ENCODE peak calls at places on chromosomes 1 and 21, in ten cellular contexts. R, O, E, J, T, Q, Y, P, S and X are unnamed samples.

GRCh38 chr1:19033516-19033840 is 77.0 kb upstream of the IFFO2 start:
- DNase-seq in E (no peak), Y (no peak), S (no peak), O (no peak), J (no peak), R (no peak), T (no peak), P (no peak), Q (no peak), X (peak)

GRCh38 chr1:55506686-55507577 is 291.8 kb upstream of the USP24 start:
- DNase-seq in E (no peak), J (no peak), P (no peak), R (no peak), Q (no peak), T (no peak), Y (no peak), S (no peak), O (no peak), X (peak)

GRCh38 chr21:46126321-46127238 is 28.7 kb downstream of the COL6A2 start:
- DNase-seq in O (peak), Y (peak), E (no peak), R (no peak), P (no peak), Q (peak), J (peak), S (peak), T (no peak), X (no peak)

GRCh38 chr1:86705633-86705985 is 1.2 kb downstream of the SH3GLB1 start:
- DNase-seq in R (peak), E (no peak), Y (no peak), T (no peak), S (no peak), P (no peak), J (no peak), Q (no peak), O (no peak), X (peak)

GRCh38 chr1:99327357-99327756 is 63.1 kb downstream of the PLPPR4 start:
- DNase-seq in S (no peak), P (no peak), T (no peak), O (no peak), J (no peak), E (no peak), Y (no peak), Q (no peak), R (no peak), X (peak)

GRCh38 chr1:245079021-245079609 is 75.7 kb upstream of the KIF26B start:
- DNase-seq in P (no peak), Y (no peak), Q (no peak), O (no peak), S (no peak), J (no peak), T (no peak), R (peak), E (peak), X (peak)

GRCh38 chr1:15680131-15680530 is 4.0 kb upstream of the PLEKHM2 start:
- DNase-seq in P (no peak), S (peak), E (no peak), R (no peak), T (no peak), Y (no peak), J (no peak), O (no peak), Q (no peak), X (peak)

GRCh38 chr1:229408458-229409037 is 25.3 kb downstream of the ACTA1 start:
- DNase-seq in S (peak), R (no peak), T (no peak), Y (peak), E (no peak), J (no peak), P (no peak), O (no peak), Q (peak), X (peak)